ENCODE peak calls at places on chromosomes 3 and 15, in four cellular contexts. K is GM23338, F is MM.1S, I is OCI-LY7. A is an unnamed sample.

GRCh38 chr3:180457238-180457637 is 144.7 kb upstream of the TTC14 start:
- DNase-seq in K (no peak), I (no peak), F (no peak), A (no peak)

GRCh38 chr15:71746719-71747118 is 63.6 kb upstream of the NR2E3 start:
- DNase-seq in K (peak), I (no peak), F (no peak), A (no peak)

GRCh38 chr15:59438891-59439290 is 905 bp downstream of the FAM81A start:
- DNase-seq in F (no peak), K (no peak), I (peak), A (no peak)

GRCh38 chr15:86892774-86893449 is 813.2 kb downstream of the AGBL1 start:
- DNase-seq in F (no peak), K (peak), I (no peak), A (no peak)

GRCh38 chr3:152892446-152892845 is 57.5 kb downstream of the P2RY1 start:
- DNase-seq in F (no peak), I (no peak), K (no peak), A (no peak)

GRCh38 chr15:73346735-73347312 is 21.9 kb downstream of the HCN4 start:
- DNase-seq in K (peak), F (peak), I (peak), A (peak)

GRCh38 chr15:67080900-67081431 is 15.6 kb downstream of the SMAD3 start:
- DNase-seq in I (peak), F (peak), K (no peak), A (no peak)

GRCh38 chr3:69791919-69792399 is 52.7 kb downstream of the MITF start:
- DNase-seq in F (no peak), K (peak), I (no peak), A (no peak)

GRCh38 chr15:87731630-87732029 is 524.9 kb downstream of the NTRK3 start:
- DNase-seq in I (no peak), K (no peak), F (no peak), A (no peak)

GRCh38 chr3:175246766-175247165 is 387.6 kb downstream of the NAALADL2 start:
- DNase-seq in I (no peak), F (no peak), K (no peak), A (no peak)

GRCh38 chr15:95439812-95440380 is 890.6 kb upstream of the NR2F2 start:
- DNase-seq in K (no peak), I (no peak), F (no peak), A (no peak)

GRCh38 chr3:121624147-121624852 is 31.1 kb downstream of the FBXO40 start:
- DNase-seq in I (no peak), K (peak), F (no peak), A (no peak)

GRCh38 chr3:123158330-123158729 is 43.4 kb upstream of the SEC22A start:
- DNase-seq in I (no peak), K (no peak), F (no peak), A (no peak)

GRCh38 chr3:172128852-172129251 is 89.5 kb downstream of the FNDC3B start:
- DNase-seq in F (no peak), K (no peak), I (no peak), A (no peak)

GRCh38 chr3:67018105-67018788 is 20.1 kb downstream of the KBTBD8 start:
- DNase-seq in K (no peak), F (no peak), I (peak), A (no peak)

GRCh38 chr3:49415931-49416601 is 3.8 kb downstream of the TCTA start:
- DNase-seq in F (peak), I (peak), K (no peak), A (peak)

GRCh38 chr3:40768536-40768935 is 243.8 kb downstream of the ZNF621 start:
- DNase-seq in I (no peak), K (no peak), F (no peak), A (no peak)

GRCh38 chr15:58889363-58889762 is 44.1 kb downstream of the SLTM start:
- DNase-seq in I (no peak), F (no peak), K (no peak), A (no peak)

GRCh38 chr3:183576487-183577107 is 21.1 kb upstream of the KLHL6 start:
- DNase-seq in I (peak), F (no peak), K (no peak), A (peak)

GRCh38 chr3:194204036-194204792 is 68.3 kb downstream of the HES1 start:
- DNase-seq in I (no peak), K (peak), F (peak), A (peak)

GRCh38 chr3:9130318-9131110 is 118.9 kb downstream of the SRGAP3 start:
- DNase-seq in F (no peak), I (no peak), K (no peak), A (no peak)

GRCh38 chr3:196287066-196287404 is 491 bp downstream of the PCYT1A start:
- DNase-seq in F (peak), I (peak), K (peak), A (peak)

GRCh38 chr3:146130881-146131371 is 30.1 kb downstream of the PLOD2 start:
- DNase-seq in I (no peak), F (no peak), K (no peak), A (no peak)

GRCh38 chr3:183664913-183665381 is 29.5 kb downstream of the KLHL24 start:
- DNase-seq in I (no peak), K (no peak), F (no peak), A (no peak)

GRCh38 chr3:134911611-134912604 is 116.8 kb downstream of the EPHB1 start:
- DNase-seq in I (no peak), K (no peak), F (no peak), A (no peak)

GRCh38 chr3:105965384-105965783 is 96.6 kb upstream of the CBLB start:
- DNase-seq in K (no peak), F (no peak), I (no peak), A (no peak)

GRCh38 chr3:195421410-195421809 is 21.4 kb downstream of the ACAP2 start:
- DNase-seq in K (no peak), F (no peak), I (no peak), A (no peak)

GRCh38 chr3:42690766-42691680 is 5.7 kb downstream of the KLHL40 start:
- DNase-seq in F (no peak), K (no peak), I (no peak), A (no peak)

GRCh38 chr15:69462030-69462492 is 9.4 kb downstream of the RPLP1 start:
- DNase-seq in F (no peak), K (no peak), I (no peak), A (no peak)

GRCh38 chr3:50502584-50503423 is 630 bp downstream of the CACNA2D2 start:
- DNase-seq in I (no peak), K (peak), F (no peak), A (no peak)

GRCh38 chr3:149971403-149972075 is 844 bp upstream of the PFN2 start:
- DNase-seq in I (peak), K (peak), F (peak), A (peak)

GRCh38 chr15:92805080-92805708 is 94.9 kb upstream of the CHD2 start:
- DNase-seq in F (no peak), I (no peak), K (no peak), A (no peak)

GRCh38 chr15:45544266-45545023 is 21.9 kb upstream of the SLC30A4 start:
- DNase-seq in I (peak), F (no peak), K (no peak), A (no peak)

GRCh38 chr15:70194266-70194665 is 96.5 kb upstream of the TLE3 start:
- DNase-seq in F (no peak), K (no peak), I (no peak), A (no peak)

GRCh38 chr15:62124953-62125263 is 40.2 kb downstream of the C2CD4B start:
- DNase-seq in F (peak), I (peak), K (no peak), A (peak)

GRCh38 chr15:85112997-85113396 is 131.3 kb downstream of the PDE8A start:
- DNase-seq in F (no peak), K (no peak), I (no peak), A (no peak)

GRCh38 chr3:198079771-198080520 is 119.9 kb downstream of the LMLN start:
- DNase-seq in F (peak), I (peak), K (peak), A (no peak)

GRCh38 chr3:127288921-127289645 is 1.2 kb upstream of the PRR20G start:
- DNase-seq in K (peak), I (peak), F (no peak), A (no peak)

GRCh38 chr3:69251078-69251805 is 128.8 kb upstream of the LMOD3 start:
- DNase-seq in K (no peak), F (no peak), I (no peak), A (no peak)

GRCh38 chr15:83062768-83063180 is 4.3 kb downstream of the BTBD1 start:
- DNase-seq in K (no peak), F (no peak), I (no peak), A (no peak)
- H3K4me2 ChIP-seq in K (peak), F (no peak), I (peak), A (peak)

DNA sequence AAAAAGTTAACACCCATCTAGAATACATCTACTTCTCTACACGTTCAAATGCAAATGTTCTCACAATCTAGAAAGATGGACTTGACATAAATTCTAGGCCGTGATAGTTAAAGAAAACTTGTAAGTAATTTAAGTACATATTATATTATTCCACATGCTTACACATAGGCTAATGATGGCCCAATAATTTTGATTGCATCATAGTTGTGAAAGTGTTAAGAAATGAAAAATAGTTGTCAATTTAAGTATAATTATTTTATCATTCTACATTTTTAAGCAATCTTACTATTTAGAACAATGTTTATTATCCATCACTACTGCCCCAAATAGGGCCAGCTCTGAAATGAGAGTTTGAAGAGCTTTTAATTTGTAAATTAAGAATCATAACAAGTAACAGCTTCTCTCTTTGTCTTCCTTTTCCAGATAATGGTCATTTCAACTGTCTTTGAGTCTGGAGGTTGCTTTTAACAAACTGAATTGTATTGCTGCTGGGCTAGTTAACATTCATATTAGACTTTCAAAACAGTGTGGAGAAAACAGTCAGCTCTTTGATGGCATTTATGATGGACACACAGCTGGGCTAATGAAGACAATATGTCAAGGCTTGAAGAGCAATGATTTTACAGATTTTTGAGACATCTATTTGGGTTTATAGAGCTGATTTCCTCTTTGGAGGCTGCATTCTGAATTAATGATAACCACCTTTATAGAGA is 246.1 kb upstream of the KCNH8 start:
- DNase-seq in F (no peak), K (no peak), I (no peak), A (no peak)
- H3K4me2 ChIP-seq in F (no peak), K (no peak), I (no peak), A (no peak)

GRCh38 chr3:188918086-188918485 is 253.7 kb upstream of the TPRG1 start:
- DNase-seq in I (no peak), K (no peak), F (no peak), A (no peak)

GRCh38 chr3:188914556-188914955 is 257.2 kb upstream of the TPRG1 start:
- DNase-seq in K (no peak), F (no peak), I (no peak), A (no peak)

GRCh38 chr3:188913084-188913483 is 258.7 kb upstream of the TPRG1 start:
- DNase-seq in F (no peak), K (no peak), I (no peak), A (no peak)

GRCh38 chr3:188915137-188915536 is 256.6 kb upstream of the TPRG1 start:
- DNase-seq in I (no peak), F (no peak), K (no peak), A (no peak)

DNA sequence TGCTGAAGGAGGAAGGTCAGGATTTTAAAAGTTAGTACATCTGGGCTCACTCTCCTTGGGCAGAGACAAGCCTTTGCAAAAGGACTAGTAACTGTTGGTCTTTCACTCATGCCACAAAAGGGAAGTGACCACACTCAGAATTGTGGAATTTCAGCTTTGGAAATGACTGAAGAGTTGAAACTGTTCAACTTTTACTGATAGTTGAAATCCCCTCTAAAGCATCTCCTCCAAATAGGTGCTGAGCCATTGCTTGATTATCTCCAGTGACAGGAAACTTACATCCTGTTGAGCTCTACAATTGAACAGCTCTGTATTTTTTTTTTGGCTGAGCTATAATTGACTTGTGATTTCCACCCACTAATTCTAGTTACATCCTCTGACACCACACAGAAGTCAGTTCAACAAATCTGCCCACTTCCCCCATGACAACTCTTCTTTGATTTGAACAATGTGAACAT is 254.8 kb upstream of the TPRG1 start:
- DNase-seq in K (no peak), I (peak), F (no peak), A (peak)
- H3K4me2 ChIP-seq in K (no peak), I (peak), F (no peak), A (no peak)

GRCh38 chr3:12796171-12797123 is at the start of gene CAND2:
- DNase-seq in K (peak), I (peak), F (no peak), A (peak)
- H3K4me2 ChIP-seq in K (peak), I (peak), F (peak), A (peak)

GRCh38 chr3:56958879-56959607 is 101.4 kb upstream of the SPATA12 start:
- DNase-seq in F (no peak), I (peak), K (no peak), A (no peak)
- H3K4me2 ChIP-seq in F (no peak), I (peak), K (no peak), A (no peak)

GRCh38 chr3:81291586-81291985 is 469.9 kb downstream of the GBE1 start:
- DNase-seq in I (no peak), K (no peak), F (no peak), A (no peak)
- H3K4me2 ChIP-seq in I (no peak), K (no peak), F (no peak), A (no peak)

GRCh38 chr3:188198001-188198400 is 44.0 kb downstream of the LPP start:
- DNase-seq in K (no peak), F (no peak), I (no peak), A (no peak)
- H3K4me2 ChIP-seq in K (no peak), F (no peak), I (no peak), A (no peak)

GRCh38 chr3:125117631-125118191 is 61.9 kb upstream of the HEG1 start:
- DNase-seq in I (no peak), F (no peak), K (no peak), A (no peak)

GRCh38 chr3:125112981-125113380 is 57.2 kb upstream of the HEG1 start:
- DNase-seq in I (no peak), K (no peak), F (no peak), A (no peak)

GRCh38 chr3:125118600-125118999 is 62.8 kb upstream of the HEG1 start:
- DNase-seq in F (no peak), K (no peak), I (no peak), A (no peak)

GRCh38 chr3:125116311-125117069 is 60.7 kb upstream of the HEG1 start:
- DNase-seq in I (no peak), K (no peak), F (no peak), A (no peak)

GRCh38 chr3:125115640-125116039 is 59.8 kb upstream of the HEG1 start:
- DNase-seq in I (no peak), K (no peak), F (no peak), A (no peak)
- H3K4me2 ChIP-seq in I (no peak), K (no peak), F (no peak), A (no peak)